ENCODE peak calls at places on chromosomes 7 and 10, in nine cellular contexts. Y, T, E, V, Z, L, M, U and K are unnamed samples.

GRCh38 chr10:18689498-18689897 is 30.3 kb downstream of the ARL5B start:
- DNase-seq in Y (no peak), M (no peak), V (no peak), Z (no peak), E (no peak), T (no peak), U (no peak), L (peak), K (peak)

GRCh38 chr7:122364761-122365280 is 60.3 kb upstream of the FEZF1 start:
- DNase-seq in Y (no peak), V (no peak), U (no peak), L (no peak), T (no peak), Z (no peak), M (no peak), E (no peak), K (no peak)

GRCh38 chr7:133315332-133316040 is 62.6 kb downstream of the EXOC4 start:
- DNase-seq in M (no peak), V (no peak), L (peak), Z (no peak), E (no peak), U (no peak), T (no peak), Y (no peak), K (no peak)

GRCh38 chr7:87046456-87046855 is 13.0 kb downstream of the ELAPOR2 start:
- DNase-seq in L (no peak), Y (no peak), E (no peak), V (no peak), U (no peak), M (no peak), Z (no peak), T (no peak), K (no peak)

GRCh38 chr10:42753507-42754154 is 29.0 kb upstream of the BMS1 start:
- DNase-seq in Y (no peak), L (no peak), M (no peak), V (no peak), E (no peak), U (no peak), T (no peak), Z (no peak), K (no peak)

GRCh38 chr7:41051525-41051924 is 651.4 kb downstream of the INHBA start:
- DNase-seq in E (no peak), L (no peak), V (no peak), Y (no peak), T (no peak), M (no peak), Z (no peak), U (no peak), K (no peak)

GRCh38 chr7:36962367-36962766 is 238.1 kb upstream of the AOAH start:
- DNase-seq in U (no peak), Z (no peak), E (no peak), T (no peak), V (no peak), Y (no peak), M (no peak), L (no peak), K (peak)

GRCh38 chr7:139431010-139431409 is 52.5 kb downstream of the KLRG2 start:
- DNase-seq in V (no peak), U (no peak), Z (no peak), L (no peak), M (no peak), T (no peak), Y (no peak), E (no peak), K (no peak)

GRCh38 chr7:93515144-93515543 is 59.4 kb downstream of the CALCR start:
- DNase-seq in E (no peak), T (no peak), L (peak), V (no peak), Z (no peak), Y (no peak), M (no peak), U (no peak), K (no peak)

GRCh38 chr10:6045600-6046457 is 16.3 kb downstream of the IL2RA start:
- DNase-seq in E (no peak), M (no peak), L (no peak), U (no peak), V (no peak), T (no peak), Z (no peak), Y (no peak), K (no peak)

GRCh38 chr10:76119515-76119914 is 688.1 kb downstream of the LRMDA start:
- DNase-seq in U (no peak), Z (no peak), E (no peak), T (no peak), Y (no peak), L (peak), V (no peak), M (no peak), K (no peak)

GRCh38 chr7:32019008-32019578 is 51.1 kb downstream of the PDE1C start:
- DNase-seq in M (no peak), E (no peak), Y (no peak), L (peak), U (no peak), Z (no peak), T (no peak), V (no peak), K (no peak)

GRCh38 chr7:108511939-108512338 is 14.0 kb downstream of the PNPLA8 start:
- DNase-seq in E (no peak), T (no peak), U (no peak), L (no peak), Y (no peak), Z (no peak), M (no peak), V (no peak), K (no peak)

GRCh38 chr7:1533569-1534329 is 3.2 kb downstream of the MAFK start:
- DNase-seq in Z (no peak), V (no peak), T (no peak), M (no peak), E (no peak), Y (peak), L (peak), U (peak), K (peak)

GRCh38 chr7:133233142-133233541 is 19.7 kb upstream of the EXOC4 start:
- DNase-seq in L (no peak), T (no peak), U (no peak), Z (no peak), M (no peak), E (no peak), V (no peak), Y (no peak), K (no peak)

GRCh38 chr10:94623572-94623971 is 60.0 kb upstream of the CYP2C18 start:
- DNase-seq in Z (no peak), Y (no peak), U (no peak), M (no peak), T (no peak), V (no peak), E (no peak), L (peak), K (no peak)

GRCh38 chr10:132397671-132398565 is 918 bp downstream of the PWWP2B start:
- DNase-seq in U (no peak), E (no peak), M (no peak), L (peak), Y (no peak), T (peak), Z (peak), V (no peak), K (no peak)

GRCh38 chr10:97574374-97575100 is 2.0 kb downstream of the ANKRD2 start:
- DNase-seq in Z (no peak), U (no peak), Y (no peak), L (peak), E (no peak), T (no peak), M (peak), V (no peak), K (peak)

GRCh38 chr10:121667948-121668335 is 69.7 kb upstream of the FGFR2 start:
- DNase-seq in T (no peak), V (no peak), Z (no peak), L (no peak), U (no peak), E (no peak), Y (no peak), M (no peak), K (no peak)